ENCODE peak calls at places on chromosomes 11 and 22, in seven cellular contexts. V is HCT116, C is H1, G is K562, H is HepG2, Y is GM12878, U is SK-N-SH. F is an unnamed sample.

GRCh38 chr11:120013325-120014250 is 124.3 kb downstream of the TRIM29 start:
- DNase-seq in C (peak), V (peak), G (peak), H (peak), Y (no peak), U (peak), F (peak)

GRCh38 chr11:86070435-86071056 is 1.7 kb upstream of the PICALM start:
- DNase-seq in V (no peak), U (no peak), C (no peak), H (no peak), Y (no peak), G (no peak), F (no peak)

GRCh38 chr11:70067591-70068341 is 10.4 kb upstream of the ANO1 start:
- DNase-seq in C (peak), H (no peak), U (peak), G (no peak), V (peak), Y (no peak), F (peak)

GRCh38 chr11:78414321-78415051 is 3.1 kb downstream of the GAB2 start:
- DNase-seq in U (peak), C (no peak), H (no peak), Y (no peak), G (peak), V (no peak), F (peak)

GRCh38 chr22:22428222-22429098 is 80.1 kb downstream of the ZNF280B start:
- DNase-seq in H (no peak), G (no peak), U (no peak), C (no peak), Y (no peak), V (no peak), F (no peak)

GRCh38 chr11:20131744-20132666 is 28.3 kb downstream of the DBX1 start:
- DNase-seq in U (peak), C (peak), H (peak), V (no peak), Y (no peak), G (peak), F (peak)

GRCh38 chr11:126167476-126167875 is 44.0 kb downstream of the RPUSD4 start:
- DNase-seq in V (no peak), U (peak), G (no peak), H (no peak), C (no peak), Y (no peak), F (no peak)

GRCh38 chr11:11143849-11144248 is 209.2 kb downstream of the CSNK2A3 start:
- DNase-seq in U (no peak), G (no peak), V (no peak), H (no peak), Y (no peak), C (no peak), F (no peak)

GRCh38 chr11:34680918-34681554 is 60.1 kb downstream of the EHF start:
- DNase-seq in U (no peak), C (no peak), H (peak), V (peak), Y (no peak), G (no peak), F (peak)

GRCh38 chr11:65008016-65008415 is 5.9 kb upstream of the ARL2 start:
- DNase-seq in V (no peak), U (no peak), H (no peak), G (no peak), C (no peak), Y (no peak), F (no peak)

GRCh38 chr11:11465280-11465679 is 112.2 kb upstream of the CSNK2A3 start:
- DNase-seq in C (no peak), V (no peak), U (no peak), H (no peak), Y (no peak), G (no peak), F (no peak)

GRCh38 chr11:110190885-110191284 is 97.7 kb downstream of the ZC3H12C start:
- DNase-seq in V (no peak), C (no peak), G (no peak), H (no peak), Y (no peak), U (no peak), F (no peak)

GRCh38 chr11:128201801-128202200 is 385.6 kb downstream of the ETS1 start:
- DNase-seq in V (no peak), G (no peak), Y (no peak), C (no peak), U (no peak), H (no peak), F (no peak)

GRCh38 chr11:133619397-133619796 is 87.1 kb upstream of the OPCML start:
- DNase-seq in Y (no peak), H (no peak), U (no peak), C (peak), V (no peak), G (no peak), F (no peak)

GRCh38 chr11:133618500-133618899 is 86.2 kb upstream of the OPCML start:
- DNase-seq in Y (no peak), U (no peak), V (no peak), C (peak), H (no peak), G (no peak), F (no peak)

DNA sequence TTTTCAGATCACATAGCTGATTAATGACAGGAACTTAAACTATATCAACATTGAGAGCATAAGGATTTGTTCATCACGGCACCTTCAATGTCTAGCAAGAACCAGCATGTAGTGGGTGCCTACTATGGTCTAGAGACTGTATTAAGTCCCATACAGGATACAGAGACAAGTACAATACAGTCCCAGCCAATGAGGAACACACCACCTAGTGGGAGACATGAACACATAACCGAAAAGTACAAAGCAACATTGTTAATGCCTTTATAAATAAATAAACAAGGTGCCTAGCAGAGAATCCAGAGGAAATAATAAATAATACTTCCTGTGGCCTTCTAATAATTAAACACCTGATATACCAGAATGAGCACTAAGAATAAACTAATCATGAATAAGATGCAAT is 87.7 kb upstream of the OPCML start:
- DNase-seq in Y (peak), C (peak), V (no peak), G (no peak), U (peak), H (peak), F (peak)
- TF ChIP-seq JUND in Y (no peak), C (no peak), V (no peak), G (no peak), U (no peak), H (no peak), F (no peak)

GRCh38 chr22:36753120-36753802 is 22.7 kb downstream of the IFT27 start:
- DNase-seq in C (no peak), V (no peak), G (no peak), U (no peak), H (no peak), Y (no peak), F (peak)
- TF ChIP-seq JUND in C (no peak), V (no peak), G (no peak), U (no peak), H (no peak), Y (no peak), F (no peak)

DNA sequence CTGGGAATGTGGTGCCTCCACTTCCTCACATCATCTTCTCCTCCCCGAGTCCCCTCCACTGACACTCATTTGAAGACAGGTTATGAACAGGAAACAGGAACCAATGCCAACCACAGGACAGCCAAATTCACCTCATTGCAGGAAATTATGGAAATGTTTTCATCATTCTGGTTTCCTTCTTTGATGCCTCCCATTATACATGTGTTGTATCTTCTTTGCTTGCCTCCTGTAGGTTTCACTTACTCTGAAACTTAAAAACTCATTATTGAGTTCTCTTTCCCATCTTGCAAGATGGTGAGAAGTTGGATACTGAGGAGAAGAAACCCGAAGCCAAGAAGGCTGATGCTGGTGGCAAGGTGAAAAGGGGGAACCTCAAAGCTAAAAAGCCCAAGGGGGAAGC is 108.5 kb downstream of the PHF21B start:
- DNase-seq in V (peak), G (no peak), H (no peak), Y (no peak), C (no peak), U (no peak), F (peak)
- TF ChIP-seq JUND in V (no peak), G (no peak), H (no peak), Y (no peak), C (no peak), U (no peak), F (no peak)

DNA sequence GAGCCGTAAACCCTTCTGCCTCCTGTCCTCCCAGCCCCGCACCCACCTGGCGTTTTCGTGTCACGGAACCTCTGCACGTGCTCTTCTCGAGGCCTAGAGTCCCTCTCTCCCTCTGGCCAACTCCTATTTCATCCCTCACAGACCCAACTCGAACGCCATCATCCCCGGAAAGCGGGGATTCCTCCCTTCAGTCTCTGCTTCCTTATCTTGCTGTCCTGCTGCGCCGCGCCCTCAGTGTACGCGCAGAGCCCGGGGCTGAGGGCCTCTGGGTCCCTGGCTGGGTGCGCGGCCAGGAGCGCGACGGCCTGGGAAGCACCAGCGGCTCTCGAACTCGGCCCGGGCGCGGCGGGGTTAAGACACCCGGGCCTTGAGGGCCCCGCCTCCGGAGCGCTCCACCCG is 472 bp upstream of the ATG16L2 start:
- DNase-seq in Y (no peak), V (peak), G (peak), C (no peak), U (peak), H (peak), F (peak)
- TF ChIP-seq JUND in Y (no peak), V (no peak), G (no peak), C (no peak), U (no peak), H (no peak), F (no peak)

DNA sequence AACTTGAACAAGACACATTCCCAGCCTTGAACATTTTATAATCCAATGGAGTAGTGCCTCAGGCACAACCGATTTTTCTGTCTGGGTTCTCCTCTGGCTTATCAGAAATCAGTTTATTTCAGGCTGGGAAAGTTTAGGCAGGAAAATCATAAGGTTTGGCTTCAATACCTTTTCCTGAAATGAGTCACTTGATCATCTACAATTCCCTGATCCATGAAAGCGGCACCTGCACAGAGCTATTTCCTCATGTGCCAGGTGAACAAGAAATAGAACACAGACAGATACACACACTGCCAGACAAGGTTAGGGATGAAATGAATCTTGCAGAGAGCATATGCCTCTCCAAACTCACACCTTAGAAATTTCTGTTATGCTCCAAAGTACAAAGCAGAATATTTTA is 106.7 kb upstream of the OR9G4 start:
- DNase-seq in C (no peak), U (no peak), V (no peak), G (no peak), H (no peak), Y (no peak), F (no peak)
- TF ChIP-seq JUND in C (no peak), U (no peak), V (no peak), G (no peak), H (no peak), Y (no peak), F (no peak)

DNA sequence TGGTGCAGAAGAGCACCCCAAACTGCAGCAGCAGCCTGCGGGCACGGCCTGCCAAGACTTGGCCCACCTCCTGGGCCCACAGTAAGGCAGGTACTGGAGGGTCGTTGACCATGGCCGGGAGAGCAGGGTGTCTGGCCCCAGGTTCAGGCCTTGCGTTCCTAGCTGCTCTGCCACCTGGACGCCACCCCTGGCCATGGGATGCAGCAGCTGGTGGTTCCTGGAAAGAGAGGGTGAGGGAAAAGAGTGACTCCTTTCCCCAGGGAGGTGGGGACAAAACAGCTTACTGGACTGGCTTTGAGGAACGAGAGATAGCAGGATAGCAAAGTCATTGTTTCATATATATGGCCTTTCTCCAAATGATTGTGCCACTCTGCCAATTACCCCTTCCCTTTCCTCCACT is 1.8 kb downstream of the BSCL2 start:
- DNase-seq in H (no peak), G (peak), U (peak), C (no peak), V (no peak), Y (no peak), F (peak)
- TF ChIP-seq JUND in H (no peak), G (no peak), U (no peak), C (no peak), V (no peak), Y (no peak), F (no peak)

GRCh38 chr11:36577859-36578258 is 10.1 kb downstream of the RAG1 start:
- DNase-seq in H (no peak), Y (no peak), G (no peak), U (no peak), C (no peak), V (no peak), F (no peak)

GRCh38 chr11:36574486-36574885 is 6.7 kb downstream of the RAG1 start:
- DNase-seq in Y (no peak), C (no peak), U (no peak), H (no peak), V (no peak), G (no peak), F (no peak)

GRCh38 chr11:36581536-36581935 is 12.8 kb upstream of the IFTAP start:
- DNase-seq in G (no peak), V (no peak), U (no peak), Y (no peak), C (no peak), H (no peak), F (no peak)

GRCh38 chr11:36577373-36577772 is 9.6 kb downstream of the RAG1 start:
- DNase-seq in G (no peak), H (no peak), V (no peak), U (no peak), C (no peak), Y (no peak), F (no peak)

DNA sequence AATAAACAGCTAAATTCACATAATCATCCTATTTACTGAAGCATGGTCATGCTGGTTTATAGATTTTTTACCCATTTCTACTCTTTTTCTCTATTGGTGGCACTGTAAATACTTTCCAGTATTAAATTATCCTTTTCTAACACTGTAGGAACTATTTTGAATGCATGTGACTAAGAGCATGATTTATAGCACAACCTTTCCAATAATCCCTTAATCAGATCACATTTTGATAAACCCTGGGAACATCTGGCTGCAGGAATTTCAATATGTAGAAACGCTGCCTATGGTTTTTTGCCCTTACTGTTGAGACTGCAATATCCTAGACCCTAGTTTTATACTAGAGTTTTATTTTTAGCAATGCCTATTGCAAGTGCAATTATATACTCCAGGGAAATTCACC is 10.7 kb downstream of the RAG1 start:
- DNase-seq in H (no peak), U (peak), C (no peak), V (no peak), Y (no peak), G (no peak), F (no peak)
- TF ChIP-seq JUND in H (no peak), U (peak), C (no peak), V (no peak), Y (no peak), G (no peak), F (no peak)

GRCh38 chr22:23530106-23530505 is 50.0 kb downstream of the IGLL1 start:
- DNase-seq in C (no peak), V (no peak), G (no peak), Y (no peak), H (no peak), U (no peak), F (no peak)
- TF ChIP-seq JUND in C (no peak), V (no peak), G (no peak), Y (no peak), H (no peak), U (no peak), F (no peak)